ENCODE peak calls at places on chromosomes 2 and 18, in eight cellular contexts. S is AG08395, N is left cardiac atrium, E is HFFc6, A is AG04449, V is mesothelial cell of epicardium, C is neural crest cell, Y is amygdala. X is an unnamed sample.

GRCh38 chr2:39107156-39107555 is 13.7 kb downstream of the SOS1 start:
- DNase-seq in Y (peak), C (no peak), S (peak), V (no peak), A (no peak), E (no peak), N (no peak), X (no peak)

GRCh38 chr2:142716463-142717242 is 160.8 kb upstream of the KYNU start:
- DNase-seq in N (no peak), C (no peak), Y (no peak), E (no peak), A (no peak), V (no peak), S (no peak), X (no peak)

GRCh38 chr2:192190474-192190873 is 4.3 kb downstream of the TMEFF2 start:
- DNase-seq in V (no peak), E (peak), N (no peak), Y (no peak), C (no peak), A (peak), S (peak), X (no peak)

GRCh38 chr2:191352536-191352935 is 107.3 kb downstream of the MYO1B start:
- DNase-seq in N (no peak), V (no peak), Y (no peak), S (peak), E (peak), C (no peak), A (no peak), X (no peak)

GRCh38 chr2:120905824-120906571 is 170.3 kb downstream of the GLI2 start:
- DNase-seq in S (no peak), N (no peak), V (no peak), C (no peak), Y (no peak), A (no peak), E (no peak), X (no peak)

GRCh38 chr18:38459595-38459994 is 894.0 kb upstream of the CELF4 start:
- DNase-seq in N (no peak), Y (no peak), V (no peak), C (no peak), E (no peak), S (no peak), A (no peak), X (no peak)

GRCh38 chr2:68169308-68169707 is 11.6 kb downstream of the PNO1 start:
- DNase-seq in S (no peak), C (no peak), E (no peak), A (no peak), N (no peak), Y (no peak), V (no peak), X (no peak)

GRCh38 chr18:41135146-41135545 is 819.9 kb upstream of the PIK3C3 start:
- DNase-seq in V (no peak), E (no peak), C (no peak), S (no peak), A (no peak), N (no peak), Y (no peak), X (no peak)

GRCh38 chr2:3631851-3632659 is 25.9 kb upstream of the ALLC start:
- DNase-seq in Y (no peak), S (no peak), V (no peak), A (no peak), N (no peak), C (no peak), E (no peak), X (no peak)

GRCh38 chr2:51247252-51247651 is 215.3 kb upstream of the NRXN1 start:
- DNase-seq in Y (no peak), A (no peak), C (no peak), S (no peak), E (no peak), V (no peak), N (no peak), X (no peak)